ENCODE peak calls at places on chromosomes 11 and 22, in six cellular contexts. J, E, D, U, R and V are unnamed samples.

GRCh38 chr11:37394236-37394870 is 796.3 kb upstream of the RAG2 start:
- DNase-seq in J (no peak), E (no peak), D (no peak), U (no peak), R (no peak), V (no peak)

GRCh38 chr11:126878892-126879291 is 121.7 kb downstream of the KIRREL3 start:
- DNase-seq in J (no peak), E (no peak), D (no peak), U (no peak), R (no peak), V (no peak)

GRCh38 chr11:2096919-2097301 is 42.3 kb downstream of the IGF2 start:
- DNase-seq in J (no peak), E (no peak), D (no peak), U (no peak), R (no peak), V (no peak)

GRCh38 chr22:27801616-27802388 is at the start of gene MN1:
- DNase-seq in J (no peak), E (peak), D (no peak), U (no peak), R (no peak), V (no peak)

GRCh38 chr11:33701302-33701701 is 676 bp upstream of the C11orf91 start:
- DNase-seq in J (no peak), E (no peak), D (no peak), U (no peak), R (no peak), V (no peak)

GRCh38 chr11:11600288-11600687 is 21.5 kb downstream of the GALNT18 start:
- DNase-seq in J (no peak), E (no peak), D (no peak), U (no peak), R (no peak), V (no peak)

GRCh38 chr22:26168199-26168915 is 905 bp upstream of the SEZ6L start:
- DNase-seq in J (no peak), E (peak), D (no peak), U (no peak), R (no peak), V (no peak)

GRCh38 chr11:92245700-92246270 is 21.2 kb downstream of the FAT3 start:
- DNase-seq in J (no peak), E (no peak), D (no peak), U (no peak), R (no peak), V (no peak)

GRCh38 chr22:46604306-46604690 is 15.9 kb upstream of the GRAMD4 start:
- DNase-seq in J (peak), E (no peak), D (no peak), U (peak), R (no peak), V (no peak)

GRCh38 chr11:73972187-73972586 is 10.5 kb downstream of the UCP2 start:
- DNase-seq in J (peak), E (no peak), D (no peak), U (no peak), R (no peak), V (no peak)

GRCh38 chr11:126359431-126360048 is 4.1 kb downstream of the ST3GAL4 start:
- DNase-seq in J (peak), E (peak), D (no peak), U (no peak), R (no peak), V (no peak)

GRCh38 chr22:27132896-27133500 is 475.6 kb downstream of the MIAT start:
- DNase-seq in J (no peak), E (no peak), D (no peak), U (no peak), R (no peak), V (no peak)

GRCh38 chr22:19708323-19709011 is 5.8 kb upstream of the SEPTIN5 start:
- DNase-seq in J (no peak), E (peak), D (no peak), U (no peak), R (no peak), V (no peak)

GRCh38 chr11:131675489-131675888 is 305.1 kb downstream of the NTM start:
- DNase-seq in J (no peak), E (no peak), D (no peak), U (no peak), R (no peak), V (no peak)

GRCh38 chr22:39094717-39095389 is 2.2 kb upstream of the APOBEC3H start:
- DNase-seq in J (no peak), E (no peak), D (no peak), U (no peak), R (no peak), V (no peak)

GRCh38 chr22:37218399-37218770 is 6.1 kb upstream of the SSTR3 start:
- DNase-seq in J (no peak), E (no peak), D (no peak), U (no peak), R (no peak), V (no peak)

GRCh38 chr11:46417711-46418110 is 26.1 kb upstream of the CHRM4 start:
- DNase-seq in J (no peak), E (no peak), D (no peak), U (no peak), R (no peak), V (no peak)

GRCh38 chr11:72685560-72686480 is 11.6 kb upstream of the PDE2A start:
- DNase-seq in J (no peak), E (peak), D (no peak), U (no peak), R (no peak), V (no peak)

GRCh38 chr11:89119426-89119825 is 53.6 kb upstream of the GRM5 start:
- DNase-seq in J (no peak), E (no peak), D (no peak), U (no peak), R (no peak), V (no peak)

GRCh38 chr11:89125298-89125697 is 52.4 kb upstream of the TYR start:
- DNase-seq in J (no peak), E (no peak), D (no peak), U (no peak), R (no peak), V (no peak)
- TF ChIP-seq YY1 in J (no peak), E (no peak), D (no peak), U (no peak), R (no peak), V (no peak)

GRCh38 chr11:20353829-20354434 is 9.6 kb upstream of the HTATIP2 start:
- DNase-seq in J (peak), E (peak), D (no peak), U (no peak), R (peak), V (peak)
- TF ChIP-seq YY1 in J (no peak), E (no peak), D (no peak), U (no peak), R (no peak), V (no peak)

DNA sequence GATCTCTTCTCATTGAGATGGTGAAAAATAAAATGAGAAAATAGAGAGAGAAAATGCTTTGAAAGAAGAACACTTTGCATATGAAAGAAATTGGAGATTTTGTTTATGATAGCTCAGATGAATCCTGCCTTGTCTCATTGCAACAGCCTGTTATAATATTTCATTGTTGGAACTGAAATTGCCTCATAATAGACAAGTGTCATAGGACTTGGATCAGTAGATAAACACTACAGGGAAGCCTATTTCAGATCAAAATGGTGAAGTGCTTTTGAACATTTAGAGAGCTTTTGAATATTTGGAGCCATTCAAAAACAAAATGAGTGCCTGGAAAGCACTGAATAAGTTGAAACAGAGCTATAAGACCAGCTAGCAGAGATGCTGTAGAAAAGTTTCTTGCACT is 11.4 kb upstream of the ETS1 start:
- DNase-seq in J (no peak), E (no peak), D (no peak), U (no peak), R (no peak), V (no peak)
- TF ChIP-seq YY1 in J (no peak), E (no peak), D (no peak), U (no peak), R (no peak), V (no peak)

DNA sequence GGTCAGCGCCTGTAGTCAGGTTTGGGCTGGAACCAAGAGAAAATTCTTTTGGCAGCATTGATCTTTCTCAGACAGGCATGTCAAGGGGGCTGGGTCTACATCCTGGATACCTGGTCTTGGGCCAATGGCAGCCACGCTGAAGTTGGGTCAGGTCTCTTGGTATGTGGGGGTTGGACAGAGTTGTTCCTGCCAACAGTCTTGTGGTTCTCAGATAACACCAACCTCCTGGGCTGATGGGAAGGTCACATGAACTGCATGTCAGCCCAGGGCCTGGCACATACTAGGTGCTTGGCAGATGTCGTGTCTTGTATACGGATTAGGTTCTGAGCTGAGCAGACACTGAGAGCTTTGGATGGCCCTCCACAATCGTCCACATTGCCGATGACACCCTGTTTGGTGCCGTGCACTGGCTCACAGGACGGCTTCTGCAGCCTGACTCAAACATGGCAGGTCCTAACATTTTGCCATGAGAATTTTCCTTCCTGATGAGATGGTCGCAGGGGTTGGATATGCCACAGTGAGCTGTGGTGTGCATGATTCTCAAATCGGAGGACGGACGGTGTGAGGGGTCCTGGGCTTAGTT is 42.0 kb downstream of the FBLN1 start:
- DNase-seq in J (no peak), E (no peak), D (no peak), U (no peak), R (no peak), V (no peak)
- TF ChIP-seq YY1 in J (no peak), E (no peak), D (no peak), U (no peak), R (no peak), V (no peak)

GRCh38 chr11:119721129-119722120 is 7.6 kb downstream of the NECTIN1 start:
- DNase-seq in J (peak), E (peak), D (no peak), U (no peak), R (peak), V (no peak)
- TF ChIP-seq YY1 in J (no peak), E (no peak), D (no peak), U (no peak), R (no peak), V (no peak)

DNA sequence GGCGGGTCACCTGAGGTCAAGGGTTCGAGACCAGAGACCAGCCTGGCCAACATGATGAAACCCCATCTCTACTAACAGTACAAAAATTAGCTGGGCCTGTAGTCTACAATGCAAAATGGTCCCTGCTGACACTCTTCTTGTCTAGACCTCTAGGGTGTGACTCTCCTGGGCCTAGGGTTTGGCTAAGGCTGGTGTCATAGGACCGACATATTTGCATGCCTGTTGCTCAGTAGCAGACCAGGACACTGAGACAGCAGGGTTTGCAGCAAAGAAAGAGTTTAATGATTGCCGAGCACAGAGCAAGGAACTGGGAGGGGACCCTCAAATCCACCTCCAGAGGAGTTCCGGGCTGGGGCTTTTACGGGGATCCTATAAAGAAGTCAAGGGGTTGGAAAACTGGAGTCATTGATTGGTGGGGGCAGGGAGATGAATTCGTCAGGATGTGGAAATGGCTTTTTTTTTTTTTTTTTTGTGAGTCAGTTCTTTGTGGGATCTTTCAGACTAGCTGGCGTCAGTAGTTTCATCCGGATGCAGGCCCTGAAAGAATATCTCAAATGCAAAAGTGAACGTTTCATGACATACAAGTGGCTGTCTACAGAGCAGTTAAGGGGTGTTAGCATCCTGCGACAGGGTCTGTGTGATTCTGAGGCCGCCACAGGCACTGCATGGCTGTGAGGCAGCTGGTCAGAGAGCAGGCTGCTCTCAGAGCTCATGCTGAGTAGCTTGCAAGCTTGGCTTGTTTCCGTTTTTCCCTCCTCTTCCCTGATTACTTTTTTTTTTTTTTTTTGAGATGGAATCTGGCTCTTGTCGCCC is 27.2 kb upstream of the A4GALT start:
- DNase-seq in J (no peak), E (no peak), D (peak), U (no peak), R (peak), V (no peak)
- TF ChIP-seq YY1 in J (no peak), E (no peak), D (no peak), U (no peak), R (no peak), V (no peak)

GRCh38 chr22:42928969-42929837 is 72.1 kb upstream of the ARFGAP3 start:
- DNase-seq in J (no peak), E (no peak), D (no peak), U (peak), R (peak), V (no peak)
- TF ChIP-seq YY1 in J (no peak), E (no peak), D (no peak), U (no peak), R (no peak), V (no peak)